ENCODE peak calls at places on chromosomes 4 and X, in six cellular contexts. G is HCT116; A is sciatic nerve; M is activated naive CD4-positive, alpha-beta T cell treated with anti-CD3 and anti-CD28 coated beads for 36 hours; N is smooth muscle cell of the brain vasculature; W is SK-N-DZ. R is an unnamed sample.

GRCh38 chr4:165740911-165741310 is 132.1 kb upstream of the TLL1 start:
- DNase-seq in G (no peak), A (no peak), M (no peak), N (no peak), W (no peak), R (no peak)

GRCh38 chr4:137523329-137523728 is 9.0 kb downstream of the PCDH18 start:
- DNase-seq in G (no peak), A (no peak), M (no peak), N (no peak), W (no peak), R (no peak)

GRCh38 chr4:79408063-79408462 is at the start of gene GK2:
- DNase-seq in G (no peak), A (no peak), M (no peak), N (no peak), W (no peak), R (no peak)

GRCh38 chr4:26909369-26909768 is 48.7 kb downstream of the STIM2 start:
- DNase-seq in G (no peak), A (no peak), M (no peak), N (no peak), W (no peak), R (no peak)

GRCh38 chr4:46949822-46950221 is 40.8 kb upstream of the COX7B2 start:
- DNase-seq in G (no peak), A (no peak), M (no peak), N (no peak), W (no peak), R (no peak)

GRCh38 chrX:41737065-41737464 is 13.1 kb downstream of the GPR82 start:
- DNase-seq in G (no peak), A (no peak), M (peak), N (no peak), W (no peak), R (no peak)

GRCh38 chrX:69024931-69025330 is 140.3 kb downstream of the PJA1 start:
- DNase-seq in G (no peak), A (peak), M (no peak), N (no peak), W (peak), R (no peak)

GRCh38 chr4:176478076-176478475 is 158.3 kb downstream of the SPCS3 start:
- DNase-seq in G (no peak), A (no peak), M (no peak), N (no peak), W (no peak), R (no peak)

GRCh38 chr4:10160280-10160856 is 43.8 kb upstream of the WDR1 start:
- DNase-seq in G (peak), A (no peak), M (peak), N (no peak), W (no peak), R (no peak)

GRCh38 chr4:165312506-165312905 is 15.0 kb upstream of the MSMO1 start:
- DNase-seq in G (no peak), A (no peak), M (no peak), N (no peak), W (no peak), R (no peak)

GRCh38 chr4:101019941-101020401 is 327.4 kb downstream of the PPP3CA start:
- DNase-seq in G (peak), A (no peak), M (peak), N (no peak), W (no peak), R (no peak)

GRCh38 chr4:68864438-68865177 is 48.8 kb downstream of the UGT2B10 start:
- DNase-seq in G (no peak), A (no peak), M (no peak), N (no peak), W (no peak), R (no peak)

GRCh38 chrX:134542485-134542884 is 82.5 kb downstream of the HPRT1 start:
- DNase-seq in G (no peak), A (no peak), M (no peak), N (no peak), W (no peak), R (no peak)

GRCh38 chr4:76830612-76831474 is 67.1 kb downstream of the SOWAHB start:
- DNase-seq in G (peak), A (peak), M (no peak), N (no peak), W (no peak), R (peak)

GRCh38 chr4:91957963-91958362 is 345.8 kb upstream of the GRID2 start:
- DNase-seq in G (no peak), A (no peak), M (no peak), N (no peak), W (no peak), R (no peak)

GRCh38 chrX:11770320-11770719 is 12.3 kb downstream of the MSL3 start:
- DNase-seq in G (peak), A (no peak), M (peak), N (no peak), W (peak), R (peak)